ENCODE peak calls at places on chromosomes 12 and 14, in eight cellular contexts. J is fibroblast of the aortic adventitia; K is activated CD8-positive, alpha-beta T cell treated with anti-CD3 and anti-CD28 coated beads for 36 hours; M is SK-N-SH; B is psoas muscle; G is transverse colon; Q is tibial artery; W is progenitor cell of endocrine pancreas. O is an unnamed sample.

GRCh38 chr12:104374071-104374470 is 70.5 kb downstream of the EID3 start:
- DNase-seq in K (no peak), W (no peak), M (no peak), Q (no peak), J (no peak), G (no peak), B (no peak), O (no peak)

GRCh38 chr14:73364559-73364958 is 93.8 kb downstream of the NUMB start:
- DNase-seq in W (no peak), B (no peak), Q (no peak), K (no peak), J (no peak), M (no peak), G (no peak), O (no peak)

GRCh38 chr12:100789146-100789545 is 5.4 kb upstream of the ANO4 start:
- DNase-seq in Q (no peak), G (no peak), W (no peak), K (no peak), B (no peak), M (no peak), J (no peak), O (no peak)

GRCh38 chr12:34249271-34249670 is 227.0 kb downstream of the ALG10 start:
- DNase-seq in W (no peak), Q (no peak), B (no peak), G (no peak), K (no peak), M (no peak), J (no peak), O (no peak)

GRCh38 chr12:87518508-87518907 is 510.7 kb downstream of the C12orf50 start:
- DNase-seq in K (no peak), M (no peak), G (no peak), B (no peak), Q (no peak), W (no peak), J (peak), O (no peak)

GRCh38 chr12:52171950-52172512 is 19.8 kb downstream of the KRT80 start:
- DNase-seq in J (peak), G (peak), K (peak), W (peak), M (no peak), B (peak), Q (no peak), O (peak)

GRCh38 chr12:53173085-53173715 is 7.3 kb upstream of the ZNF740 start:
- DNase-seq in Q (no peak), J (no peak), M (no peak), B (no peak), W (no peak), G (no peak), K (no peak), O (no peak)

GRCh38 chr14:85195872-85196477 is 334.0 kb upstream of the FLRT2 start:
- DNase-seq in B (no peak), Q (no peak), G (no peak), K (no peak), M (peak), W (no peak), J (peak), O (no peak)

GRCh38 chr12:98456583-98457573 is 58.5 kb upstream of the TMPO start:
- DNase-seq in K (peak), J (no peak), W (peak), B (peak), Q (peak), M (peak), G (peak), O (peak)

GRCh38 chr12:56193025-56193578 is 3.8 kb upstream of the SMARCC2 start:
- DNase-seq in M (peak), K (peak), J (peak), W (peak), G (peak), Q (peak), B (peak), O (peak)

GRCh38 chr12:121441555-121441954 is 41.6 kb downstream of the RNF34 start:
- DNase-seq in J (no peak), B (no peak), Q (no peak), K (peak), W (no peak), G (no peak), M (peak), O (no peak)
- TF ChIP-seq CTCF in J (no peak), B (no peak), Q (no peak), K (no peak), W (no peak), G (no peak), M (no peak), O (no peak)

DNA sequence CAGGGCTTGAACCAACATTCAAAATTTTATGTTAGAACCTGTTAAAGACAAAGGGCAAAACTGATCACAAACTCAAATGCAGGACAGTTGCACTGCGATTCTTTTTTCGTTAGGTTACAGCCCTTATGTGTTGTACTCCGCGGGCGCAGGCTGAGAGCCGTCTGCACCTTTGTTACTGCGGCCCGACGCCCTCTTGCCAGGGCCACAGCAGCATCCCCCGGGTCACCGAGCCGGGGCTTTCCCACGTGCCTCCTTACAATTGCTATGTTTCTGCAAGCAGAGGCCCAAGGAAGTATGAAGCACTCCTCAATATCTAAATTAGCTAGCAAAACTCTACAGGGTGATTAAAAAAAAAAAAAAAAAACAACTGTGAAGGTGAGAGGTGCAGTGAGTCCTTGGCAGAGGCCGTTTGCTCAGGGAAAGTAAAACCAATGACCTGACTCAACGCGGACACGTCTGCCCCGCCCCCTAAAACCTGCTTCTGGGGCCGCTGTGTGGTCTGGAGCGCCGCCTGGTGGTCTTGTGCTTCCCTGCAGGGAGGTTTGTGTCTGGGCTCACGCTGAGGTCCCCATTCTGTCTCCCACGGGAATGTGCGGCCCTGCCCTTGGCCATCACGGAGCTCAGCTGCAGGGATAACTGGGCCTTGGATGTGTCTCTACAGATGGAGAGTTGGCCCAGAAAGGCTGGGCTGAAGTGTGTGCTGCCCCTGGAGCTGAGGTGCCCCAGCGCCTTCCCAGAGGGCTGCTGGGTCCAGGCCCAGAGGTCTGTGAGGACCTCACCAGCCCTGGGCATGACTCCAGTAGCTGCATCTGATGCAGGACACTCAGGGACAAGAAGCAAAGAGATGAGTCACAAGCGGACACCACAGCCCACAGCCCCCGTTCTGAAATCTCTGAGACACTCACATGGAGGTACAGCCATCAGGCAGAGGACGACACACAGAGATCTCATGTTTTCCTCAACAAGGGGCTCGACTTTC is 418.5 kb downstream of the TMEM121 start:
- DNase-seq in W (no peak), K (peak), J (no peak), G (peak), B (peak), Q (no peak), M (peak), O (no peak)
- TF ChIP-seq CTCF in W (no peak), K (peak), J (no peak), G (peak), B (peak), Q (peak), M (peak), O (no peak)

DNA sequence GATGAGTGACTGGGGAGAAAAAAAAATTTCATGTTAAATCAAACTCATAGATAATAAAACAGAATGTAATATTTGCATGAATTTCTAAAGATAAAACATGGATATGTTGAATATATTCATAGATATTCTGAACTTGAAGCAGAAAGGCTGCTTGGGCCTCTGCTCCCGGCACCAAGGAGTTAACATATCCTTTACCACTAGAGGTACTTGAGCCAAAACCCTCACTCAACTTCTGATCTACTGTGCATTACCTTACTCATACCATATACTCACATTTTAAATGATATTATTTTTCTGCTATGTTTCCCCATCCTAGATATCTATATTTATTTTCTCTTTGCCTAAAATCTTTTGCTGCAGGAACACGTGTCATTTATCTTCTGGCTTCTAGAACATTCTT is 14.9 kb downstream of the AREL1 start:
- DNase-seq in J (no peak), G (no peak), Q (no peak), K (no peak), M (no peak), W (no peak), B (no peak), O (no peak)
- TF ChIP-seq CTCF in J (no peak), G (no peak), Q (no peak), K (no peak), M (no peak), W (no peak), B (no peak), O (no peak)

GRCh38 chr14:32224731-32225377 is 21.8 kb upstream of the RNU6-8 start:
- DNase-seq in B (peak), G (no peak), Q (no peak), K (peak), W (no peak), M (peak), J (peak), O (peak)
- TF ChIP-seq CTCF in B (peak), G (peak), Q (peak), K (peak), W (peak), M (peak), J (peak), O (peak)

GRCh38 chr12:10867381-10867780 is 16.7 kb downstream of the PRH1 start:
- DNase-seq in M (no peak), B (no peak), Q (no peak), K (no peak), J (peak), G (no peak), W (no peak), O (no peak)
- TF ChIP-seq CTCF in M (no peak), B (no peak), Q (no peak), K (no peak), J (no peak), G (no peak), W (peak), O (no peak)

GRCh38 chr12:110010853-110011835 is 11.9 kb downstream of the ANKRD13A start:
- DNase-seq in G (peak), M (no peak), J (no peak), K (no peak), B (no peak), W (no peak), Q (no peak), O (no peak)

GRCh38 chr12:110020956-110021355 is 21.7 kb downstream of the ANKRD13A start:
- DNase-seq in G (no peak), B (no peak), M (no peak), K (no peak), J (no peak), W (no peak), Q (no peak), O (no peak)

GRCh38 chr12:110012659-110013058 is 13.4 kb downstream of the ANKRD13A start:
- DNase-seq in K (no peak), B (no peak), M (no peak), J (no peak), W (no peak), Q (no peak), G (no peak), O (no peak)

GRCh38 chr12:110012137-110012536 is 12.9 kb downstream of the ANKRD13A start:
- DNase-seq in G (peak), W (no peak), Q (no peak), B (no peak), J (peak), M (no peak), K (peak), O (no peak)

GRCh38 chr12:110015132-110015531 is 15.9 kb downstream of the ANKRD13A start:
- DNase-seq in J (no peak), K (no peak), G (no peak), B (no peak), Q (no peak), M (no peak), W (no peak), O (no peak)
- TF ChIP-seq CTCF in J (no peak), K (no peak), G (no peak), B (no peak), Q (no peak), M (no peak), W (no peak), O (no peak)

GRCh38 chr12:18805516-18806248 is 67.8 kb downstream of the CAPZA3 start:
- DNase-seq in G (no peak), K (no peak), W (no peak), Q (no peak), B (no peak), J (no peak), M (no peak), O (no peak)
- TF ChIP-seq CTCF in G (no peak), K (no peak), W (peak), Q (no peak), B (no peak), J (peak), M (peak), O (no peak)

O was measured in endothelial cell.